ENCODE peak calls at places on chromosomes 3 and 15, in six cellular contexts. One of them, this sample, is unnamed.

GRCh38 chr15:81357178-81357686 is 16.8 kb downstream of the TMC3 start:
- DNase-seq in fibroblast of gingiva: no peak
- DNase-seq in NCI-H460: no peak
- DNase-seq in skeletal muscle cell: no peak
- DNase-seq in H7: peak; percentile 36
- DNase-seq in central memory CD4-positive, alpha-beta T cell: no peak
- DNase-seq in this sample: no peak

GRCh38 chr15:25933456-25934158 is 70.5 kb upstream of the ATP10A start:
- DNase-seq in fibroblast of gingiva: peak; percentile 78
- DNase-seq in NCI-H460: peak; percentile 43
- DNase-seq in skeletal muscle cell: peak; percentile 54
- DNase-seq in H7: peak; percentile 78
- DNase-seq in central memory CD4-positive, alpha-beta T cell: peak; percentile 56
- DNase-seq in this sample: peak; percentile 70

GRCh38 chr15:40957581-40958051 is 4.3 kb downstream of the CHAC1 start:
- DNase-seq in fibroblast of gingiva: peak; percentile 20
- DNase-seq in NCI-H460: no peak
- DNase-seq in skeletal muscle cell: no peak
- DNase-seq in H7: no peak
- DNase-seq in central memory CD4-positive, alpha-beta T cell: no peak
- DNase-seq in this sample: no peak

GRCh38 chr15:100612539-100612938 is 10.2 kb downstream of the ASB7 start:
- DNase-seq in fibroblast of gingiva: no peak
- DNase-seq in NCI-H460: no peak
- DNase-seq in skeletal muscle cell: no peak
- DNase-seq in H7: no peak
- DNase-seq in central memory CD4-positive, alpha-beta T cell: no peak
- DNase-seq in this sample: no peak

GRCh38 chr3:159850481-159850880 is 138.2 kb upstream of the IL12A start:
- DNase-seq in fibroblast of gingiva: no peak
- DNase-seq in NCI-H460: no peak
- DNase-seq in skeletal muscle cell: no peak
- DNase-seq in H7: no peak
- DNase-seq in central memory CD4-positive, alpha-beta T cell: no peak
- DNase-seq in this sample: no peak

GRCh38 chr15:31327674-31328424 is 1.2 kb downstream of the KLF13 start:
- DNase-seq in fibroblast of gingiva: peak; percentile 55
- DNase-seq in NCI-H460: peak; percentile 26
- DNase-seq in skeletal muscle cell: no peak
- DNase-seq in H7: peak; percentile 85
- DNase-seq in central memory CD4-positive, alpha-beta T cell: peak; percentile 87
- DNase-seq in this sample: no peak

GRCh38 chr3:16739416-16740091 is 134.3 kb upstream of the DAZL start:
- DNase-seq in fibroblast of gingiva: peak; percentile 60
- DNase-seq in NCI-H460: no peak
- DNase-seq in skeletal muscle cell: peak; percentile 31
- DNase-seq in H7: no peak
- DNase-seq in central memory CD4-positive, alpha-beta T cell: no peak
- DNase-seq in this sample: peak; percentile 59

GRCh38 chr3:22089284-22089683 is 338.3 kb upstream of the ZNF385D start:
- DNase-seq in fibroblast of gingiva: no peak
- DNase-seq in NCI-H460: peak; percentile 11
- DNase-seq in skeletal muscle cell: no peak
- DNase-seq in H7: peak; percentile 4
- DNase-seq in central memory CD4-positive, alpha-beta T cell: no peak
- DNase-seq in this sample: no peak

GRCh38 chr3:159664011-159664410 is 324.6 kb upstream of the IL12A start:
- DNase-seq in fibroblast of gingiva: no peak
- DNase-seq in NCI-H460: no peak
- DNase-seq in skeletal muscle cell: no peak
- DNase-seq in H7: no peak
- DNase-seq in central memory CD4-positive, alpha-beta T cell: no peak
- DNase-seq in this sample: no peak

GRCh38 chr3:190306513-190307163 is 15.6 kb downstream of the CLDN1 start:
- DNase-seq in fibroblast of gingiva: peak; percentile 9
- DNase-seq in NCI-H460: peak; percentile 56
- DNase-seq in skeletal muscle cell: peak; percentile 94
- DNase-seq in H7: no peak
- DNase-seq in central memory CD4-positive, alpha-beta T cell: peak; percentile 18
- DNase-seq in this sample: no peak

GRCh38 chr3:43046583-43046982 is 59.3 kb downstream of the POMGNT2 start:
- DNase-seq in fibroblast of gingiva: no peak
- DNase-seq in NCI-H460: no peak
- DNase-seq in skeletal muscle cell: no peak
- DNase-seq in H7: no peak
- DNase-seq in central memory CD4-positive, alpha-beta T cell: no peak
- DNase-seq in this sample: no peak

GRCh38 chr15:50884583-50884982 is 23.9 kb upstream of the AP4E1 start:
- DNase-seq in fibroblast of gingiva: peak; percentile 60
- DNase-seq in NCI-H460: no peak
- DNase-seq in skeletal muscle cell: no peak
- DNase-seq in H7: no peak
- DNase-seq in central memory CD4-positive, alpha-beta T cell: no peak
- DNase-seq in this sample: no peak

GRCh38 chr3:114527036-114527644 is 233.3 kb downstream of the TIGIT start:
- DNase-seq in fibroblast of gingiva: peak; percentile 32
- DNase-seq in NCI-H460: no peak
- DNase-seq in skeletal muscle cell: no peak
- DNase-seq in H7: peak; percentile 8
- DNase-seq in central memory CD4-positive, alpha-beta T cell: no peak
- DNase-seq in this sample: no peak

GRCh38 chr15:101504866-101505609 is 15.5 kb upstream of the PCSK6 start:
- DNase-seq in fibroblast of gingiva: no peak
- DNase-seq in NCI-H460: no peak
- DNase-seq in skeletal muscle cell: no peak
- DNase-seq in H7: peak; percentile 7
- DNase-seq in central memory CD4-positive, alpha-beta T cell: no peak
- DNase-seq in this sample: no peak

GRCh38 chr15:56916825-56917477 is 1.5 kb upstream of the TCF12 start:
- DNase-seq in fibroblast of gingiva: no peak
- DNase-seq in NCI-H460: no peak
- DNase-seq in skeletal muscle cell: no peak
- DNase-seq in H7: no peak
- DNase-seq in central memory CD4-positive, alpha-beta T cell: no peak
- DNase-seq in this sample: no peak

GRCh38 chr3:128052831-128053419 is 688 bp downstream of the SEC61A1 start:
- DNase-seq in fibroblast of gingiva: no peak
- DNase-seq in NCI-H460: no peak
- DNase-seq in skeletal muscle cell: no peak
- DNase-seq in H7: no peak
- DNase-seq in central memory CD4-positive, alpha-beta T cell: no peak
- DNase-seq in this sample: no peak

GRCh38 chr3:9947025-9947995 is 4.9 kb downstream of the PRRT3 start:
- DNase-seq in fibroblast of gingiva: peak; percentile 79
- DNase-seq in NCI-H460: peak; percentile 68
- DNase-seq in skeletal muscle cell: no peak
- DNase-seq in H7: peak; percentile 94
- DNase-seq in central memory CD4-positive, alpha-beta T cell: no peak
- DNase-seq in this sample: no peak

GRCh38 chr3:133930341-133930933 is 34.8 kb upstream of the RAB6B start:
- DNase-seq in fibroblast of gingiva: peak; percentile 70
- DNase-seq in NCI-H460: peak; percentile 28
- DNase-seq in skeletal muscle cell: no peak
- DNase-seq in H7: peak; percentile 72
- DNase-seq in central memory CD4-positive, alpha-beta T cell: no peak
- DNase-seq in this sample: no peak

GRCh38 chr3:66153961-66154923 is 66.6 kb upstream of the SLC25A26 start:
- DNase-seq in fibroblast of gingiva: peak; percentile 32
- DNase-seq in NCI-H460: no peak
- DNase-seq in skeletal muscle cell: no peak
- DNase-seq in H7: no peak
- DNase-seq in central memory CD4-positive, alpha-beta T cell: no peak
- DNase-seq in this sample: no peak

GRCh38 chr3:177713921-177714900 is 516.9 kb upstream of the TBL1XR1 start:
- DNase-seq in fibroblast of gingiva: no peak
- DNase-seq in NCI-H460: no peak
- DNase-seq in skeletal muscle cell: no peak
- DNase-seq in H7: peak; percentile 16
- DNase-seq in central memory CD4-positive, alpha-beta T cell: no peak
- DNase-seq in this sample: no peak

GRCh38 chr3:50805321-50805720 is 130.6 kb downstream of the DOCK3 start:
- DNase-seq in fibroblast of gingiva: no peak
- DNase-seq in NCI-H460: no peak
- DNase-seq in skeletal muscle cell: no peak
- DNase-seq in H7: no peak
- DNase-seq in central memory CD4-positive, alpha-beta T cell: no peak
- DNase-seq in this sample: no peak

GRCh38 chr15:70569718-70570231 is 193.6 kb downstream of the UACA start:
- DNase-seq in fibroblast of gingiva: no peak
- DNase-seq in NCI-H460: no peak
- DNase-seq in skeletal muscle cell: no peak
- DNase-seq in H7: no peak
- DNase-seq in central memory CD4-positive, alpha-beta T cell: no peak
- DNase-seq in this sample: no peak

GRCh38 chr3:36866358-36866757 is 78.5 kb downstream of the TRANK1 start:
- DNase-seq in fibroblast of gingiva: no peak
- DNase-seq in NCI-H460: no peak
- DNase-seq in skeletal muscle cell: no peak
- DNase-seq in H7: no peak
- DNase-seq in central memory CD4-positive, alpha-beta T cell: no peak
- DNase-seq in this sample: no peak

GRCh38 chr3:13479582-13480339 is at the start of gene HDAC11:
- DNase-seq in fibroblast of gingiva: peak; percentile 97
- DNase-seq in NCI-H460: peak; percentile 94
- DNase-seq in skeletal muscle cell: peak; percentile 89
- DNase-seq in H7: peak; percentile 100
- DNase-seq in central memory CD4-positive, alpha-beta T cell: peak; percentile 96
- DNase-seq in this sample: peak; percentile 81

GRCh38 chr3:76096036-76096435 is 310.7 kb upstream of the ZNF717 start:
- DNase-seq in fibroblast of gingiva: peak; percentile 3
- DNase-seq in NCI-H460: no peak
- DNase-seq in skeletal muscle cell: no peak
- DNase-seq in H7: no peak
- DNase-seq in central memory CD4-positive, alpha-beta T cell: no peak
- DNase-seq in this sample: no peak

GRCh38 chr3:52178537-52178936 is 19.4 kb upstream of the ALAS1 start:
- DNase-seq in fibroblast of gingiva: no peak
- DNase-seq in NCI-H460: no peak
- DNase-seq in skeletal muscle cell: no peak
- DNase-seq in H7: no peak
- DNase-seq in central memory CD4-positive, alpha-beta T cell: no peak
- DNase-seq in this sample: no peak

GRCh38 chr15:67700023-67700422 is 125.3 kb upstream of the SKOR1 start:
- DNase-seq in fibroblast of gingiva: peak; percentile 31
- DNase-seq in NCI-H460: no peak
- DNase-seq in skeletal muscle cell: no peak
- DNase-seq in H7: no peak
- DNase-seq in central memory CD4-positive, alpha-beta T cell: no peak
- DNase-seq in this sample: peak; percentile 16

GRCh38 chr3:133937756-133938601 is 42.3 kb upstream of the RAB6B start:
- DNase-seq in fibroblast of gingiva: peak; percentile 80
- DNase-seq in NCI-H460: no peak
- DNase-seq in skeletal muscle cell: no peak
- DNase-seq in H7: peak; percentile 38
- DNase-seq in central memory CD4-positive, alpha-beta T cell: no peak
- DNase-seq in this sample: peak; percentile 70

This sample was measured in HFF-Myc.